ENCODE peak calls at places on chromosomes 3 and 15, in seven cellular contexts. K is activated gamma-delta T cell treated with anti-CD3 and anti-CD28 coated beads, Interleukin-2, amount 50 U/mL, for 16 hours; C is stimulated activated CD4-positive, alpha-beta T cell treated with anti-CD3 and anti-CD28 coated beads, Interleukin-2, amount 100 ng/mL, for 48 hours; S is A549; P is activated CD4-positive, CD25-positive, alpha-beta regulatory T cell treated with anti-CD3 and anti-CD28 coated beads, Interleukin-2, amount 50 U/mL, for 16 hours; L is AG09309; T is activated naive CD4-positive, alpha-beta T cell. M is an unnamed sample.

GRCh38 chr3:155317211-155317610 is 23.7 kb upstream of the STRIT1 start:
- DNase-seq in K (no peak), C (no peak), S (no peak), P (no peak), L (no peak), T (no peak), M (no peak)

GRCh38 chr3:72375237-72376154 is 472.7 kb downstream of the SHQ1 start:
- DNase-seq in K (peak), C (peak), S (no peak), P (no peak), L (no peak), T (no peak), M (peak)

GRCh38 chr15:70879386-70879785 is 12.8 kb downstream of the THAP10 start:
- DNase-seq in K (no peak), C (no peak), S (no peak), P (no peak), L (no peak), T (no peak), M (no peak)

GRCh38 chr3:147521646-147522045 is 112.5 kb downstream of the ZIC1 start:
- DNase-seq in K (no peak), C (no peak), S (no peak), P (no peak), L (peak), T (no peak), M (no peak)

GRCh38 chr3:154122096-154122911 is 1.1 kb downstream of the ARHGEF26 start:
- DNase-seq in K (no peak), C (no peak), S (peak), P (no peak), L (no peak), T (no peak), M (no peak)

GRCh38 chr15:100686021-100686724 is 83.8 kb downstream of the ASB7 start:
- DNase-seq in K (no peak), C (no peak), S (no peak), P (no peak), L (no peak), T (no peak), M (no peak)

GRCh38 chr15:64070965-64071851 is 22.4 kb downstream of the CIAO2A start:
- DNase-seq in K (no peak), C (no peak), S (peak), P (no peak), L (peak), T (no peak), M (no peak)

GRCh38 chr3:16124636-16125035 is 49.8 kb upstream of the GALNT15 start:
- DNase-seq in K (no peak), C (no peak), S (no peak), P (no peak), L (peak), T (no peak), M (no peak)

GRCh38 chr3:98734311-98734710 is 28.8 kb upstream of the ST3GAL6 start:
- DNase-seq in K (no peak), C (no peak), S (no peak), P (no peak), L (no peak), T (no peak), M (no peak)

GRCh38 chr3:35965908-35966307 is 326.6 kb downstream of the ARPP21 start:
- DNase-seq in K (no peak), C (no peak), S (peak), P (no peak), L (no peak), T (no peak), M (peak)

GRCh38 chr3:137194301-137194700 is 236.5 kb downstream of the IL20RB start:
- DNase-seq in K (no peak), C (no peak), S (no peak), P (no peak), L (no peak), T (no peak), M (no peak)

GRCh38 chr3:14586611-14587010 is 46.5 kb upstream of the GRIP2 start:
- DNase-seq in K (no peak), C (no peak), S (no peak), P (no peak), L (no peak), T (no peak), M (no peak)